ENCODE peak calls at places on chromosomes 3 and 15, in five cellular contexts. One of them, this sample, is unnamed.

GRCh38 chr3:62496509-62496908 is 123.2 kb upstream of the FEZF2 start:
- DNase-seq in sigmoid colon: no peak
- DNase-seq in astrocyte of the spinal cord: no peak
- DNase-seq in adrenal gland: no peak
- DNase-seq in PC-3: no peak
- DNase-seq in this sample: no peak

GRCh38 chr15:40310001-40310959 is 2.5 kb upstream of the PLCB2 start:
- DNase-seq in astrocyte of the spinal cord: no peak
- DNase-seq in adrenal gland: peak
- DNase-seq in sigmoid colon: peak
- DNase-seq in PC-3: peak
- DNase-seq in this sample: no peak

GRCh38 chr15:59688888-59689625 is at the start of gene BNIP2:
- DNase-seq in sigmoid colon: peak
- DNase-seq in PC-3: peak
- DNase-seq in astrocyte of the spinal cord: peak
- DNase-seq in adrenal gland: peak
- DNase-seq in this sample: peak

GRCh38 chr15:71627188-71627587 is 183.2 kb upstream of the NR2E3 start:
- DNase-seq in astrocyte of the spinal cord: no peak
- DNase-seq in sigmoid colon: no peak
- DNase-seq in PC-3: no peak
- DNase-seq in adrenal gland: no peak
- DNase-seq in this sample: no peak

GRCh38 chr3:15557511-15557946 is 36.0 kb upstream of the COLQ start:
- DNase-seq in PC-3: peak
- DNase-seq in astrocyte of the spinal cord: peak
- DNase-seq in adrenal gland: peak
- DNase-seq in sigmoid colon: no peak
- DNase-seq in this sample: no peak

GRCh38 chr15:68808091-68808490 is 12.6 kb downstream of the ANP32A start:
- DNase-seq in sigmoid colon: no peak
- DNase-seq in adrenal gland: no peak
- DNase-seq in astrocyte of the spinal cord: no peak
- DNase-seq in PC-3: no peak
- DNase-seq in this sample: no peak

GRCh38 chr3:53254190-53254809 is 1.5 kb downstream of the TKT start:
- DNase-seq in astrocyte of the spinal cord: no peak
- DNase-seq in sigmoid colon: no peak
- DNase-seq in adrenal gland: no peak
- DNase-seq in PC-3: peak
- DNase-seq in this sample: no peak

GRCh38 chr3:158127250-158128219 is 17.6 kb downstream of the RSRC1 start:
- DNase-seq in adrenal gland: no peak
- DNase-seq in sigmoid colon: no peak
- DNase-seq in PC-3: peak
- DNase-seq in astrocyte of the spinal cord: peak
- DNase-seq in this sample: no peak

GRCh38 chr3:177894021-177894690 is 642.1 kb upstream of the KCNMB2 start:
- DNase-seq in adrenal gland: no peak
- DNase-seq in astrocyte of the spinal cord: no peak
- DNase-seq in PC-3: peak
- DNase-seq in sigmoid colon: no peak
- DNase-seq in this sample: no peak

DNA sequence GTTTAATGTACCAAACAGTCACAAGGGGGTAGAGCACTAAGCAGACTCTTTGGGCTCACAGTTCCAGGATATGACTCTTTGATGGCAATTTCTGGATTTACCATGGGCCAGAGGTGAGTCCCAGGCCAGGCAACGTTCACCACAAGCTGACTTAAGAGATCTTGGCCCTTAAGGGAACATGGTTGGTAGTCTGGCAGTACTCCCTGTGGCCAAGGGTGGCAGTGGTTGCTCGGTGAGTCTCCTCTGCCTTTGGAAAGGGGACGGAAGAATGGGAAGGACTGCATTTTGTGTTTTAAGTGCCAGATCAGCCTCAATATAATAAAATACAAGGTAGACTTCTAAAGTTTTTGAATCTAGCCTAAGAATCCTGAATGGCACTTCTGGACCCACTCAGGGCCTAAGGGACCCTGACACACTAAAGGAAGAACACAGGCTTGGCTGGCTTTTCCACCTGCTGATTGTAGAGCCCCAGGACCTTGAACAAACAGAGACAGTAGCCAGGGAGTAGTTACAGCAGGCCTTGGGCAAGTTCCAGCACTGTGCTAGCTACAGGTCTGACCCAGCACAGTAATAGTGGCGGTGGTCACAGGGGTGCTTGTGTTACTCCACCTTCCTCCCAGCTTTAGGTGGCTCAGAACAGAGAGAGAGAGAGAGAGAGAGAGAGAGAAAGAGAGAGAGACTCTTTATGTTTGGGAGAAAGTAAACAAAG is 730.7 kb upstream of the ALCAM start:
- DNase-seq in sigmoid colon: no peak
- DNase-seq in adrenal gland: peak
- DNase-seq in astrocyte of the spinal cord: no peak
- DNase-seq in PC-3: peak
- DNase-seq in this sample: no peak
- TF ChIP-seq CTCF in sigmoid colon: no peak
- TF ChIP-seq CTCF in adrenal gland: no peak
- TF ChIP-seq CTCF in astrocyte of the spinal cord: peak
- TF ChIP-seq CTCF in PC-3: peak
- TF ChIP-seq CTCF in this sample: peak

DNA sequence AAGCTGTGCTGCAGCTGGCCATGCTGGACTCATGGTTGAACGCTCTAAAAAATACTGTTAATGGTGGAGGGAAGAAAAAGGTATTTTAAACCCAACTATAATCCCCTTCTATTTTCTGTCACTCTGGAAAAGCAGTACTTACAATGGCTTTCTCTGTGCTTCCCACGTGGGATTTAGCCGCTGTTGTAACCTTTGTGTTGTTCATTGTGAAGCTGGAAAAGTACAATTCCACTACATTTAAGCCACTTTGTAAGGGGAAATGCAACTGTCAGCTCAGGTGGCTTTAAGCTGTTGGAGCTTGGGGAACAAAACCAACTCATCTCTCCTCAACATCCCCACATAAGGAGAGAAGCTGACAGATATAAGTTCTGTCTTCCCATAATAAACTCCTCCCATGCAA is 917.6 kb downstream of the IGSF11 start:
- DNase-seq in adrenal gland: no peak
- DNase-seq in PC-3: no peak
- DNase-seq in sigmoid colon: no peak
- DNase-seq in astrocyte of the spinal cord: no peak
- DNase-seq in this sample: no peak
- TF ChIP-seq CTCF in adrenal gland: no peak
- TF ChIP-seq CTCF in PC-3: no peak
- TF ChIP-seq CTCF in sigmoid colon: no peak
- TF ChIP-seq CTCF in astrocyte of the spinal cord: no peak
- TF ChIP-seq CTCF in this sample: no peak

DNA sequence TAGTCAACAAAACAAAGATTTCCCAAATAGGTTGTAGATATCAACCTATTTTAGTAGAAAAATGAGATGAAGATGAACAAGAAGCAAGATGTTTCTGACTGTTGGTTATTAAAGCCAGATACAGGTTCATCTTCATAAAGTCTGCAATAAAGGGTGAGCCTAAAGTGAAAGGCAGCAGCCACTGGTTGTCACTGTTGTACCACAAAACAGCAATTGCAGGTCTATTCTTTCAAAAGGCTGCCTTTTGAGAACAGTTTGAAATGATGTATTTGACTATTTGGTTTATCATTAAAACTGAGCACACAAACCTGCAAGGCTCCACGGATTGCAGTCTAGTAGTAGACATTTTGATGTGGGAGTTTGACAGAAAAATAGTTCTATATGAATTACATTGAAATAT is 543.4 kb downstream of the GBE1 start:
- DNase-seq in sigmoid colon: no peak
- DNase-seq in adrenal gland: no peak
- DNase-seq in PC-3: peak
- DNase-seq in astrocyte of the spinal cord: peak
- DNase-seq in this sample: no peak
- TF ChIP-seq CTCF in sigmoid colon: no peak
- TF ChIP-seq CTCF in adrenal gland: no peak
- TF ChIP-seq CTCF in PC-3: peak
- TF ChIP-seq CTCF in astrocyte of the spinal cord: peak
- TF ChIP-seq CTCF in this sample: peak

GRCh38 chr15:98806275-98806895 is 158.0 kb downstream of the IGF1R start:
- DNase-seq in adrenal gland: no peak
- DNase-seq in sigmoid colon: no peak
- DNase-seq in PC-3: no peak
- DNase-seq in astrocyte of the spinal cord: no peak
- DNase-seq in this sample: no peak

GRCh38 chr15:98804057-98804380 is 155.7 kb downstream of the IGF1R start:
- DNase-seq in astrocyte of the spinal cord: no peak
- DNase-seq in adrenal gland: no peak
- DNase-seq in PC-3: peak
- DNase-seq in sigmoid colon: no peak
- DNase-seq in this sample: no peak

GRCh38 chr15:98807262-98807661 is 158.9 kb downstream of the IGF1R start:
- DNase-seq in sigmoid colon: no peak
- DNase-seq in astrocyte of the spinal cord: peak
- DNase-seq in PC-3: no peak
- DNase-seq in adrenal gland: no peak
- DNase-seq in this sample: no peak

GRCh38 chr15:98803228-98804056 is 155.1 kb downstream of the IGF1R start:
- DNase-seq in astrocyte of the spinal cord: peak
- DNase-seq in adrenal gland: peak
- DNase-seq in sigmoid colon: no peak
- DNase-seq in PC-3: peak
- DNase-seq in this sample: no peak

GRCh38 chr15:98805434-98806274 is 157.3 kb downstream of the IGF1R start:
- DNase-seq in PC-3: peak
- DNase-seq in adrenal gland: no peak
- DNase-seq in astrocyte of the spinal cord: no peak
- DNase-seq in sigmoid colon: no peak
- DNase-seq in this sample: no peak
- TF ChIP-seq CTCF in PC-3: no peak
- TF ChIP-seq CTCF in adrenal gland: no peak
- TF ChIP-seq CTCF in astrocyte of the spinal cord: peak
- TF ChIP-seq CTCF in sigmoid colon: no peak
- TF ChIP-seq CTCF in this sample: peak

GRCh38 chr3:195895078-195895899 is 13.1 kb downstream of the TNK2 start:
- DNase-seq in astrocyte of the spinal cord: no peak
- DNase-seq in PC-3: peak
- DNase-seq in adrenal gland: peak
- DNase-seq in sigmoid colon: peak
- DNase-seq in this sample: no peak
- TF ChIP-seq CTCF in astrocyte of the spinal cord: peak
- TF ChIP-seq CTCF in PC-3: no peak
- TF ChIP-seq CTCF in adrenal gland: no peak
- TF ChIP-seq CTCF in sigmoid colon: no peak
- TF ChIP-seq CTCF in this sample: peak

DNA sequence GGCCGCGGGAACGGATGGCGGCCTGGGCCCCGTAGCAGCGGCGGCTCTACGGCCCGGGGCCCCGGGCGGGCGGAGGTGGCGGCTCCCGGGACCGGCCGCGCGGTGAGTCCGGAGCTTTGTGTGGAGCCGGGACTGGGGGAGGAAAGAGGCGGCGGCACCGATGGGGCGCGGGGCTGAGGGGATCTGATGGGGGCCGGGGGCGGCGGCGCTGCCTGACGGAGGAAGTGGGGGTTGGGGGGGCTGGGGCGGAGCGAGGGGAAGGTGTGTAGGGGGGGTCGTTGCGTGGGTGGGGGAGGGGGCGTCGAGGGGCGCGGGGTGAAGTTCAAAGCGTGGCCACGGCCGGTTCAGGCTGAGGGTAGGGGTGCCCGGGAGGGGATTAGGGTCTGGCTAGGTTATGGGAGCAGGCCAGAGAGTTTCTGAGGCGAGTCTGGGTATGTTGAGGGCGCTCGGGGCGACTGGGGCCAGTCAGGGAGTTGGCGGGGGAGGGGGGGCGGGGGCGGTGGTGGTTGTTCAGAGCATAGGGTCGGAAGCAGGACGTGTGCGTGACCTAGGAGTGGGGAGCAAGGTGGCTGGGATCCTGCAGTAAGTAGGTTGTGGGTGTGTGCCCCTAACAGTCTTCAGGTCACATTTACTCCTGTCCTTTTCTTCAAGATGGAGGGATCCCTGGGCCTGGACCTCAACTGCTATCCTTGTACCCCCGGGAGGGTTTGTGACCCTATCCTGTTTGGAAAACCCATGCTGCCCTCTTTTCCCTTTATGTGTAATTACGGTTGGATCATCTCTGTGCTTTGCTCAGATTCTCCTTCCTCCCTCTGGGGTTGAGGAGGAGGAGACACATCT is 579 bp downstream of the ZNF609 start:
- DNase-seq in adrenal gland: peak
- DNase-seq in astrocyte of the spinal cord: peak
- DNase-seq in sigmoid colon: peak
- DNase-seq in PC-3: peak
- DNase-seq in this sample: no peak
- TF ChIP-seq CTCF in adrenal gland: no peak
- TF ChIP-seq CTCF in astrocyte of the spinal cord: peak
- TF ChIP-seq CTCF in sigmoid colon: no peak
- TF ChIP-seq CTCF in PC-3: no peak
- TF ChIP-seq CTCF in this sample: peak

GRCh38 chr3:99627062-99627826 is 11.2 kb upstream of the COL8A1 start:
- DNase-seq in astrocyte of the spinal cord: peak
- DNase-seq in sigmoid colon: no peak
- DNase-seq in adrenal gland: no peak
- DNase-seq in PC-3: peak
- DNase-seq in this sample: no peak
- TF ChIP-seq CTCF in astrocyte of the spinal cord: peak
- TF ChIP-seq CTCF in sigmoid colon: no peak
- TF ChIP-seq CTCF in adrenal gland: no peak
- TF ChIP-seq CTCF in PC-3: peak
- TF ChIP-seq CTCF in this sample: peak

GRCh38 chr3:165682734-165683133 is 154.5 kb downstream of the BCHE start:
- DNase-seq in PC-3: no peak
- DNase-seq in adrenal gland: no peak
- DNase-seq in sigmoid colon: no peak
- DNase-seq in astrocyte of the spinal cord: no peak
- DNase-seq in this sample: no peak
- TF ChIP-seq CTCF in PC-3: no peak
- TF ChIP-seq CTCF in adrenal gland: no peak
- TF ChIP-seq CTCF in sigmoid colon: no peak
- TF ChIP-seq CTCF in astrocyte of the spinal cord: no peak
- TF ChIP-seq CTCF in this sample: no peak